ENCODE peak calls at places on chromosomes 4 and X, in eight cellular contexts. One of them, this sample, is unnamed.

GRCh38 chr4:3875466-3875865 is 109.3 kb downstream of the ADRA2C start:
- DNase-seq in endodermal cell: peak
- DNase-seq in tibial nerve: no peak
- DNase-seq in stimulated activated CD4-positive, alpha-beta T cell treated with anti-CD3 and anti-CD28 coated beads, Interleukin-4, amount 100 ng/mL, for 48 hours: no peak
- DNase-seq in H4: no peak
- DNase-seq in activated CD8-positive, alpha-beta memory T cell treated with anti-CD3 and anti-CD28 coated beads for 48 hours: no peak
- DNase-seq in Calu3: no peak
- DNase-seq in right cardiac atrium: no peak
- DNase-seq in this sample: no peak

GRCh38 chr4:180669637-180670036 is 1573.6 kb upstream of the TENM3 start:
- DNase-seq in endodermal cell: no peak
- DNase-seq in tibial nerve: no peak
- DNase-seq in stimulated activated CD4-positive, alpha-beta T cell treated with anti-CD3 and anti-CD28 coated beads, Interleukin-4, amount 100 ng/mL, for 48 hours: no peak
- DNase-seq in H4: peak
- DNase-seq in activated CD8-positive, alpha-beta memory T cell treated with anti-CD3 and anti-CD28 coated beads for 48 hours: no peak
- DNase-seq in Calu3: no peak
- DNase-seq in right cardiac atrium: no peak
- DNase-seq in this sample: peak

GRCh38 chrX:150211988-150212387 is 151.1 kb upstream of the MAMLD1 start:
- DNase-seq in endodermal cell: no peak
- DNase-seq in tibial nerve: no peak
- DNase-seq in stimulated activated CD4-positive, alpha-beta T cell treated with anti-CD3 and anti-CD28 coated beads, Interleukin-4, amount 100 ng/mL, for 48 hours: no peak
- DNase-seq in H4: no peak
- DNase-seq in activated CD8-positive, alpha-beta memory T cell treated with anti-CD3 and anti-CD28 coated beads for 48 hours: no peak
- DNase-seq in Calu3: no peak
- DNase-seq in right cardiac atrium: no peak
- DNase-seq in this sample: no peak

GRCh38 chr4:145583656-145584055 is 35.5 kb upstream of the MMAA start:
- DNase-seq in endodermal cell: no peak
- DNase-seq in tibial nerve: no peak
- DNase-seq in stimulated activated CD4-positive, alpha-beta T cell treated with anti-CD3 and anti-CD28 coated beads, Interleukin-4, amount 100 ng/mL, for 48 hours: no peak
- DNase-seq in H4: no peak
- DNase-seq in activated CD8-positive, alpha-beta memory T cell treated with anti-CD3 and anti-CD28 coated beads for 48 hours: no peak
- DNase-seq in Calu3: no peak
- DNase-seq in right cardiac atrium: no peak
- DNase-seq in this sample: no peak

GRCh38 chr4:168610911-168611530 is 114.2 kb downstream of the PALLD start:
- DNase-seq in endodermal cell: no peak
- DNase-seq in tibial nerve: no peak
- DNase-seq in stimulated activated CD4-positive, alpha-beta T cell treated with anti-CD3 and anti-CD28 coated beads, Interleukin-4, amount 100 ng/mL, for 48 hours: no peak
- DNase-seq in H4: no peak
- DNase-seq in activated CD8-positive, alpha-beta memory T cell treated with anti-CD3 and anti-CD28 coated beads for 48 hours: no peak
- DNase-seq in Calu3: no peak
- DNase-seq in right cardiac atrium: no peak
- DNase-seq in this sample: no peak

GRCh38 chr4:8010618-8011017 is 71.0 kb upstream of the AFAP1 start:
- DNase-seq in endodermal cell: no peak
- DNase-seq in tibial nerve: no peak
- DNase-seq in stimulated activated CD4-positive, alpha-beta T cell treated with anti-CD3 and anti-CD28 coated beads, Interleukin-4, amount 100 ng/mL, for 48 hours: no peak
- DNase-seq in H4: peak
- DNase-seq in activated CD8-positive, alpha-beta memory T cell treated with anti-CD3 and anti-CD28 coated beads for 48 hours: no peak
- DNase-seq in Calu3: no peak
- DNase-seq in right cardiac atrium: no peak
- DNase-seq in this sample: peak

GRCh38 chr4:22850630-22851029 is 157.9 kb downstream of the GBA3 start:
- DNase-seq in endodermal cell: no peak
- DNase-seq in tibial nerve: no peak
- DNase-seq in stimulated activated CD4-positive, alpha-beta T cell treated with anti-CD3 and anti-CD28 coated beads, Interleukin-4, amount 100 ng/mL, for 48 hours: no peak
- DNase-seq in H4: no peak
- DNase-seq in activated CD8-positive, alpha-beta memory T cell treated with anti-CD3 and anti-CD28 coated beads for 48 hours: no peak
- DNase-seq in Calu3: no peak
- DNase-seq in right cardiac atrium: no peak
- DNase-seq in this sample: no peak

GRCh38 chr4:153137168-153137567 is 67.1 kb upstream of the TRIM2 start:
- DNase-seq in endodermal cell: peak
- DNase-seq in tibial nerve: no peak
- DNase-seq in stimulated activated CD4-positive, alpha-beta T cell treated with anti-CD3 and anti-CD28 coated beads, Interleukin-4, amount 100 ng/mL, for 48 hours: no peak
- DNase-seq in H4: peak
- DNase-seq in activated CD8-positive, alpha-beta memory T cell treated with anti-CD3 and anti-CD28 coated beads for 48 hours: no peak
- DNase-seq in Calu3: peak
- DNase-seq in right cardiac atrium: peak
- DNase-seq in this sample: peak

GRCh38 chrX:134908235-134908834 is 82.5 kb upstream of the SMIM10 start:
- DNase-seq in endodermal cell: no peak
- DNase-seq in tibial nerve: no peak
- DNase-seq in stimulated activated CD4-positive, alpha-beta T cell treated with anti-CD3 and anti-CD28 coated beads, Interleukin-4, amount 100 ng/mL, for 48 hours: no peak
- DNase-seq in H4: no peak
- DNase-seq in activated CD8-positive, alpha-beta memory T cell treated with anti-CD3 and anti-CD28 coated beads for 48 hours: no peak
- DNase-seq in Calu3: no peak
- DNase-seq in right cardiac atrium: no peak
- DNase-seq in this sample: no peak

GRCh38 chr4:55722132-55722531 is 86.0 kb upstream of the NMU start:
- DNase-seq in endodermal cell: no peak
- DNase-seq in tibial nerve: no peak
- DNase-seq in stimulated activated CD4-positive, alpha-beta T cell treated with anti-CD3 and anti-CD28 coated beads, Interleukin-4, amount 100 ng/mL, for 48 hours: no peak
- DNase-seq in H4: no peak
- DNase-seq in activated CD8-positive, alpha-beta memory T cell treated with anti-CD3 and anti-CD28 coated beads for 48 hours: no peak
- DNase-seq in Calu3: no peak
- DNase-seq in right cardiac atrium: no peak
- DNase-seq in this sample: no peak

GRCh38 chrX:20284444-20284843 is 17.7 kb upstream of the RPS6KA3 start:
- DNase-seq in endodermal cell: no peak
- DNase-seq in tibial nerve: no peak
- DNase-seq in stimulated activated CD4-positive, alpha-beta T cell treated with anti-CD3 and anti-CD28 coated beads, Interleukin-4, amount 100 ng/mL, for 48 hours: no peak
- DNase-seq in H4: no peak
- DNase-seq in activated CD8-positive, alpha-beta memory T cell treated with anti-CD3 and anti-CD28 coated beads for 48 hours: no peak
- DNase-seq in Calu3: no peak
- DNase-seq in right cardiac atrium: no peak
- DNase-seq in this sample: no peak

GRCh38 chr4:161546902-161547301 is 616.9 kb downstream of the FSTL5 start:
- DNase-seq in endodermal cell: no peak
- DNase-seq in tibial nerve: no peak
- DNase-seq in stimulated activated CD4-positive, alpha-beta T cell treated with anti-CD3 and anti-CD28 coated beads, Interleukin-4, amount 100 ng/mL, for 48 hours: no peak
- DNase-seq in H4: peak
- DNase-seq in activated CD8-positive, alpha-beta memory T cell treated with anti-CD3 and anti-CD28 coated beads for 48 hours: no peak
- DNase-seq in Calu3: no peak
- DNase-seq in right cardiac atrium: no peak
- DNase-seq in this sample: no peak

GRCh38 chrX:15605233-15605632 is 4.5 kb upstream of the ACE2 start:
- DNase-seq in endodermal cell: no peak
- DNase-seq in tibial nerve: no peak
- DNase-seq in stimulated activated CD4-positive, alpha-beta T cell treated with anti-CD3 and anti-CD28 coated beads, Interleukin-4, amount 100 ng/mL, for 48 hours: no peak
- DNase-seq in H4: no peak
- DNase-seq in activated CD8-positive, alpha-beta memory T cell treated with anti-CD3 and anti-CD28 coated beads for 48 hours: no peak
- DNase-seq in Calu3: no peak
- DNase-seq in right cardiac atrium: no peak
- DNase-seq in this sample: no peak

GRCh38 chr4:168631241-168632151 is 134.6 kb downstream of the PALLD start:
- DNase-seq in endodermal cell: peak
- DNase-seq in tibial nerve: peak
- DNase-seq in stimulated activated CD4-positive, alpha-beta T cell treated with anti-CD3 and anti-CD28 coated beads, Interleukin-4, amount 100 ng/mL, for 48 hours: no peak
- DNase-seq in H4: peak
- DNase-seq in activated CD8-positive, alpha-beta memory T cell treated with anti-CD3 and anti-CD28 coated beads for 48 hours: peak
- DNase-seq in Calu3: peak
- DNase-seq in right cardiac atrium: peak
- DNase-seq in this sample: peak

GRCh38 chrX:3526084-3526483 is 179.6 kb upstream of the MXRA5 start:
- DNase-seq in endodermal cell: no peak
- DNase-seq in tibial nerve: no peak
- DNase-seq in stimulated activated CD4-positive, alpha-beta T cell treated with anti-CD3 and anti-CD28 coated beads, Interleukin-4, amount 100 ng/mL, for 48 hours: no peak
- DNase-seq in H4: no peak
- DNase-seq in activated CD8-positive, alpha-beta memory T cell treated with anti-CD3 and anti-CD28 coated beads for 48 hours: no peak
- DNase-seq in Calu3: no peak
- DNase-seq in right cardiac atrium: no peak
- DNase-seq in this sample: no peak

GRCh38 chr4:69167300-69167699 is 47.2 kb downstream of the UGT2B11 start:
- DNase-seq in endodermal cell: no peak
- DNase-seq in tibial nerve: no peak
- DNase-seq in stimulated activated CD4-positive, alpha-beta T cell treated with anti-CD3 and anti-CD28 coated beads, Interleukin-4, amount 100 ng/mL, for 48 hours: no peak
- DNase-seq in H4: no peak
- DNase-seq in activated CD8-positive, alpha-beta memory T cell treated with anti-CD3 and anti-CD28 coated beads for 48 hours: no peak
- DNase-seq in Calu3: no peak
- DNase-seq in right cardiac atrium: no peak
- DNase-seq in this sample: no peak

GRCh38 chr4:129822708-129823504 is 727.0 kb downstream of the C4orf33 start:
- DNase-seq in endodermal cell: peak
- DNase-seq in tibial nerve: peak
- DNase-seq in stimulated activated CD4-positive, alpha-beta T cell treated with anti-CD3 and anti-CD28 coated beads, Interleukin-4, amount 100 ng/mL, for 48 hours: no peak
- DNase-seq in H4: peak
- DNase-seq in activated CD8-positive, alpha-beta memory T cell treated with anti-CD3 and anti-CD28 coated beads for 48 hours: no peak
- DNase-seq in Calu3: peak
- DNase-seq in right cardiac atrium: peak
- DNase-seq in this sample: peak

GRCh38 chr4:169031392-169031791 is 21.3 kb upstream of the CBR4 start:
- DNase-seq in endodermal cell: no peak
- DNase-seq in tibial nerve: no peak
- DNase-seq in stimulated activated CD4-positive, alpha-beta T cell treated with anti-CD3 and anti-CD28 coated beads, Interleukin-4, amount 100 ng/mL, for 48 hours: no peak
- DNase-seq in H4: no peak
- DNase-seq in activated CD8-positive, alpha-beta memory T cell treated with anti-CD3 and anti-CD28 coated beads for 48 hours: no peak
- DNase-seq in Calu3: no peak
- DNase-seq in right cardiac atrium: no peak
- DNase-seq in this sample: no peak

GRCh38 chr4:165915215-165915614 is 42.2 kb downstream of the TLL1 start:
- DNase-seq in endodermal cell: no peak
- DNase-seq in tibial nerve: no peak
- DNase-seq in stimulated activated CD4-positive, alpha-beta T cell treated with anti-CD3 and anti-CD28 coated beads, Interleukin-4, amount 100 ng/mL, for 48 hours: no peak
- DNase-seq in H4: no peak
- DNase-seq in activated CD8-positive, alpha-beta memory T cell treated with anti-CD3 and anti-CD28 coated beads for 48 hours: no peak
- DNase-seq in Calu3: no peak
- DNase-seq in right cardiac atrium: no peak
- DNase-seq in this sample: no peak

GRCh38 chr4:86831262-86832090 is 17.7 kb downstream of the SLC10A6 start:
- DNase-seq in endodermal cell: no peak
- DNase-seq in tibial nerve: no peak
- DNase-seq in stimulated activated CD4-positive, alpha-beta T cell treated with anti-CD3 and anti-CD28 coated beads, Interleukin-4, amount 100 ng/mL, for 48 hours: no peak
- DNase-seq in H4: peak
- DNase-seq in activated CD8-positive, alpha-beta memory T cell treated with anti-CD3 and anti-CD28 coated beads for 48 hours: no peak
- DNase-seq in Calu3: peak
- DNase-seq in right cardiac atrium: no peak
- DNase-seq in this sample: peak

GRCh38 chr4:119672086-119672485 is 43.5 kb upstream of the PDE5A start:
- DNase-seq in endodermal cell: no peak
- DNase-seq in tibial nerve: no peak
- DNase-seq in stimulated activated CD4-positive, alpha-beta T cell treated with anti-CD3 and anti-CD28 coated beads, Interleukin-4, amount 100 ng/mL, for 48 hours: no peak
- DNase-seq in H4: no peak
- DNase-seq in activated CD8-positive, alpha-beta memory T cell treated with anti-CD3 and anti-CD28 coated beads for 48 hours: no peak
- DNase-seq in Calu3: no peak
- DNase-seq in right cardiac atrium: no peak
- DNase-seq in this sample: no peak